ENCODE peak calls at places on chromosome 20, in nine cellular contexts. One of them, this sample, is unnamed. For H3K4me1, the result is how much of the 10 kb centered on the place peaks cover.

GRCh38 chr20:59789641-59790040 is 143.8 kb downstream of the SYCP2 start:
- DNase-seq in heart left ventricle: no peak
- DNase-seq in DND-41: no peak
- DNase-seq in HCT116: no peak
- DNase-seq in endodermal cell: no peak
- DNase-seq in transverse colon: no peak
- DNase-seq in neuronal stem cell: no peak
- DNase-seq in neural progenitor cell: no peak
- DNase-seq in esophagus squamous epithelium: no peak
- DNase-seq in this sample: no peak

GRCh38 chr20:59771506-59772372 is 161.7 kb downstream of the SYCP2 start:
- DNase-seq in heart left ventricle: peak
- DNase-seq in DND-41: no peak
- DNase-seq in HCT116: no peak
- DNase-seq in endodermal cell: peak
- DNase-seq in transverse colon: no peak
- DNase-seq in neuronal stem cell: no peak
- DNase-seq in neural progenitor cell: no peak
- DNase-seq in esophagus squamous epithelium: no peak
- DNase-seq in this sample: no peak

GRCh38 chr20:10644458-10645204 is 29.2 kb downstream of the JAG1 start:
- DNase-seq in heart left ventricle: no peak
- DNase-seq in DND-41: no peak
- DNase-seq in HCT116: no peak
- DNase-seq in endodermal cell: no peak
- DNase-seq in transverse colon: no peak
- DNase-seq in neuronal stem cell: no peak
- DNase-seq in neural progenitor cell: no peak
- DNase-seq in esophagus squamous epithelium: no peak
- DNase-seq in this sample: no peak

GRCh38 chr20:19977373-19977770 is 39.8 kb upstream of the NAA20 start:
- DNase-seq in heart left ventricle: no peak
- DNase-seq in DND-41: no peak
- DNase-seq in HCT116: no peak
- DNase-seq in endodermal cell: no peak
- DNase-seq in transverse colon: no peak
- DNase-seq in neuronal stem cell: no peak
- DNase-seq in neural progenitor cell: no peak
- DNase-seq in esophagus squamous epithelium: no peak
- DNase-seq in this sample: no peak

GRCh38 chr20:1813674-1814635 is 81.3 kb upstream of the SIRPA start:
- DNase-seq in heart left ventricle: no peak
- DNase-seq in DND-41: no peak
- DNase-seq in HCT116: no peak
- DNase-seq in endodermal cell: peak
- DNase-seq in transverse colon: no peak
- DNase-seq in neuronal stem cell: no peak
- DNase-seq in neural progenitor cell: no peak
- DNase-seq in esophagus squamous epithelium: no peak
- DNase-seq in this sample: no peak

GRCh38 chr20:56440346-56441007 is 27.9 kb upstream of the RTF2 start:
- DNase-seq in heart left ventricle: no peak
- DNase-seq in DND-41: peak
- DNase-seq in HCT116: no peak
- DNase-seq in endodermal cell: no peak
- DNase-seq in transverse colon: peak
- DNase-seq in neuronal stem cell: no peak
- DNase-seq in neural progenitor cell: no peak
- DNase-seq in esophagus squamous epithelium: no peak
- DNase-seq in this sample: no peak

GRCh38 chr20:5890773-5891441 is 59.4 kb downstream of the TRMT6 start:
- DNase-seq in heart left ventricle: no peak
- DNase-seq in DND-41: no peak
- DNase-seq in HCT116: no peak
- DNase-seq in endodermal cell: no peak
- DNase-seq in transverse colon: no peak
- DNase-seq in neuronal stem cell: no peak
- DNase-seq in neural progenitor cell: no peak
- DNase-seq in esophagus squamous epithelium: no peak
- DNase-seq in this sample: no peak

GRCh38 chr20:12847862-12848261 is 160.9 kb upstream of the SPTLC3 start:
- DNase-seq in heart left ventricle: no peak
- DNase-seq in DND-41: no peak
- DNase-seq in HCT116: no peak
- DNase-seq in endodermal cell: no peak
- DNase-seq in transverse colon: no peak
- DNase-seq in neuronal stem cell: no peak
- DNase-seq in neural progenitor cell: peak
- DNase-seq in esophagus squamous epithelium: no peak
- DNase-seq in this sample: no peak

GRCh38 chr20:16284385-16285100 is 288.7 kb downstream of the KIF16B start:
- DNase-seq in heart left ventricle: no peak
- DNase-seq in DND-41: no peak
- DNase-seq in HCT116: no peak
- DNase-seq in endodermal cell: no peak
- DNase-seq in transverse colon: no peak
- DNase-seq in neuronal stem cell: no peak
- DNase-seq in neural progenitor cell: peak
- DNase-seq in esophagus squamous epithelium: no peak
- DNase-seq in this sample: no peak

GRCh38 chr20:57092112-57092899 is 174.1 kb downstream of the BMP7 start:
- DNase-seq in heart left ventricle: peak
- DNase-seq in DND-41: peak
- DNase-seq in HCT116: peak
- DNase-seq in endodermal cell: peak
- DNase-seq in transverse colon: peak
- DNase-seq in neuronal stem cell: peak
- DNase-seq in neural progenitor cell: peak
- DNase-seq in esophagus squamous epithelium: no peak
- DNase-seq in this sample: no peak

GRCh38 chr20:53567379-53567778 is 26.3 kb downstream of the ZNF217 start:
- DNase-seq in heart left ventricle: no peak
- DNase-seq in DND-41: no peak
- DNase-seq in HCT116: no peak
- DNase-seq in endodermal cell: no peak
- DNase-seq in transverse colon: no peak
- DNase-seq in neuronal stem cell: no peak
- DNase-seq in neural progenitor cell: no peak
- DNase-seq in esophagus squamous epithelium: no peak
- DNase-seq in this sample: no peak

GRCh38 chr20:20024942-20025341 is 7.8 kb downstream of the NAA20 start:
- DNase-seq in heart left ventricle: no peak
- DNase-seq in DND-41: no peak
- DNase-seq in HCT116: no peak
- DNase-seq in endodermal cell: no peak
- DNase-seq in transverse colon: no peak
- DNase-seq in neuronal stem cell: no peak
- DNase-seq in neural progenitor cell: no peak
- DNase-seq in esophagus squamous epithelium: no peak
- DNase-seq in this sample: no peak

GRCh38 chr20:59308493-59309201 is 8.2 kb downstream of the EDN3 start:
- DNase-seq in heart left ventricle: no peak
- DNase-seq in DND-41: no peak
- DNase-seq in HCT116: no peak
- DNase-seq in endodermal cell: peak
- DNase-seq in transverse colon: peak
- DNase-seq in neuronal stem cell: no peak
- DNase-seq in neural progenitor cell: no peak
- DNase-seq in esophagus squamous epithelium: no peak
- DNase-seq in this sample: no peak

GRCh38 chr20:13373400-13373799 is 152.3 kb downstream of the ISM1 start:
- DNase-seq in heart left ventricle: no peak
- DNase-seq in DND-41: no peak
- DNase-seq in HCT116: no peak
- DNase-seq in endodermal cell: no peak
- DNase-seq in transverse colon: no peak
- DNase-seq in neuronal stem cell: no peak
- DNase-seq in neural progenitor cell: no peak
- DNase-seq in esophagus squamous epithelium: no peak
- DNase-seq in this sample: no peak

GRCh38 chr20:61572312-61572711 is 320.3 kb downstream of the CDH4 start:
- DNase-seq in heart left ventricle: no peak
- DNase-seq in DND-41: no peak
- DNase-seq in HCT116: no peak
- DNase-seq in endodermal cell: no peak
- DNase-seq in transverse colon: no peak
- DNase-seq in neuronal stem cell: no peak
- DNase-seq in neural progenitor cell: no peak
- DNase-seq in esophagus squamous epithelium: no peak
- DNase-seq in this sample: no peak

GRCh38 chr20:6402026-6402425 is 279.2 kb upstream of the FERMT1 start:
- DNase-seq in heart left ventricle: no peak
- DNase-seq in DND-41: no peak
- DNase-seq in HCT116: no peak
- DNase-seq in endodermal cell: no peak
- DNase-seq in transverse colon: no peak
- DNase-seq in neuronal stem cell: no peak
- DNase-seq in neural progenitor cell: no peak
- DNase-seq in esophagus squamous epithelium: no peak
- DNase-seq in this sample: no peak

GRCh38 chr20:62096421-62097380 is 25.6 kb upstream of the LSM14B start:
- DNase-seq in heart left ventricle: no peak
- DNase-seq in DND-41: no peak
- DNase-seq in HCT116: no peak
- DNase-seq in endodermal cell: no peak
- DNase-seq in transverse colon: no peak
- DNase-seq in neuronal stem cell: no peak
- DNase-seq in neural progenitor cell: no peak
- DNase-seq in esophagus squamous epithelium: no peak
- DNase-seq in this sample: no peak

GRCh38 chr20:39825524-39825923 is 863.4 kb downstream of the DHX35 start:
- DNase-seq in heart left ventricle: no peak
- DNase-seq in DND-41: no peak
- DNase-seq in HCT116: no peak
- DNase-seq in endodermal cell: no peak
- DNase-seq in transverse colon: no peak
- DNase-seq in neuronal stem cell: no peak
- DNase-seq in neural progenitor cell: no peak
- DNase-seq in esophagus squamous epithelium: no peak
- DNase-seq in this sample: no peak

GRCh38 chr20:20820780-20821495 is 108.5 kb upstream of the RALGAPA2 start:
- DNase-seq in heart left ventricle: no peak
- DNase-seq in DND-41: no peak
- DNase-seq in HCT116: no peak
- DNase-seq in endodermal cell: peak
- DNase-seq in transverse colon: no peak
- DNase-seq in neuronal stem cell: no peak
- DNase-seq in neural progenitor cell: peak
- DNase-seq in esophagus squamous epithelium: no peak
- DNase-seq in this sample: no peak

GRCh38 chr20:38369387-38369786 is 23.1 kb downstream of the LBP start:
- DNase-seq in heart left ventricle: no peak
- DNase-seq in DND-41: no peak
- DNase-seq in HCT116: peak
- DNase-seq in endodermal cell: peak
- DNase-seq in transverse colon: no peak
- DNase-seq in neuronal stem cell: no peak
- DNase-seq in neural progenitor cell: peak
- DNase-seq in esophagus squamous epithelium: no peak
- DNase-seq in this sample: no peak
- H3K4me3 ChIP-seq in heart left ventricle: no peak
- H3K4me3 ChIP-seq in DND-41: no peak
- H3K4me3 ChIP-seq in HCT116: no peak
- H3K4me3 ChIP-seq in endodermal cell: peak
- H3K4me3 ChIP-seq in transverse colon: no peak
- H3K4me3 ChIP-seq in neuronal stem cell: peak
- H3K4me3 ChIP-seq in neural progenitor cell: no peak
- H3K4me3 ChIP-seq in esophagus squamous epithelium: no peak
- H3K4me3 ChIP-seq in this sample: no peak

GRCh38 chr20:50513169-50514034 is 3.2 kb downstream of the PTPN1 start:
- DNase-seq in heart left ventricle: no peak
- DNase-seq in DND-41: no peak
- DNase-seq in HCT116: no peak
- DNase-seq in endodermal cell: no peak
- DNase-seq in transverse colon: no peak
- DNase-seq in neuronal stem cell: no peak
- DNase-seq in neural progenitor cell: no peak
- DNase-seq in esophagus squamous epithelium: no peak
- DNase-seq in this sample: no peak
- H3K4me1 ChIP-seq in heart left ventricle: under half
- H3K4me1 ChIP-seq in DND-41: half or more
- H3K4me1 ChIP-seq in HCT116: under half
- H3K4me1 ChIP-seq in endodermal cell: under half
- H3K4me1 ChIP-seq in transverse colon: half or more
- H3K4me1 ChIP-seq in neuronal stem cell: under half
- H3K4me1 ChIP-seq in neural progenitor cell: under half
- H3K4me1 ChIP-seq in esophagus squamous epithelium: half or more
- H3K4me1 ChIP-seq in this sample: under half

DNA sequence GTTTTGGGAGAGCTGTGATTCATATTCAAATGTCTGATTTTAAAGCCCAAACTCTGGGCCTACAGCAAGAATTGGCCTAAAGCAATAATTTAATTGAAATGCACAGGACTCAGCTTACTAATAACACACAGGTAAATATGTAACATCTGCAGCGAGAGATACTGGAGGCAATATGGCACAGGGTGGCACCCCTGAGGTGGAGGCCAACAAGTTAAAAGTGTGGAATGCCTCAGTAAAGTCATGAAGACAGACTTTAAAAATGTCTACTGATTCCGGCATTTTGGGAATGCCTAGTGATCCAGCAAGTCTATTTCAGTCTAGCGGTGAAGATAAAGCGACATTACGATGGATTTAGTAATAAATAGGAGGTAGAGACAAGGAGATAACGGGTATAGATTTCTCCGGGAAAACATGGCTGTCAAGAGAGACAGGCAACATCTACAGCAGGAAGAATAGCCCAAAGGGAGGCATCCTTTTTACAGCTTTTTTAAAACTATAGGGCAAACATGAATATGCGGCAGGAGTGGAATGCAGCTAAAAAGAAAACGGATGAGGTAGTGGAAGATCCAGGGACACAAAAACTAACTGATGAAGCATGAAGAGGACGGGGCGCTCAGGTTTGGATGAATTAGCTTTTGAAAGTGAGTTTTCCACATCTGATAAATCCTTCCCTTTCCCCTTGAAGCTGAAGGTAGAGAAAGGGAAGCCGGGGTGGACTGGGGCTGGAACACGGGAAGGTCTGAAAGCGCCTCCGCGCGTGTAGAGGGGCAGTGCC is 1.2 kb downstream of the NANP start:
- DNase-seq in heart left ventricle: no peak
- DNase-seq in DND-41: no peak
- DNase-seq in HCT116: no peak
- DNase-seq in endodermal cell: no peak
- DNase-seq in transverse colon: no peak
- DNase-seq in neuronal stem cell: no peak
- DNase-seq in neural progenitor cell: no peak
- DNase-seq in esophagus squamous epithelium: no peak
- DNase-seq in this sample: no peak
- H3K4me3 ChIP-seq in heart left ventricle: peak
- H3K4me3 ChIP-seq in DND-41: peak
- H3K4me3 ChIP-seq in HCT116: peak
- H3K4me3 ChIP-seq in endodermal cell: peak
- H3K4me3 ChIP-seq in transverse colon: peak
- H3K4me3 ChIP-seq in neuronal stem cell: peak
- H3K4me3 ChIP-seq in neural progenitor cell: peak
- H3K4me3 ChIP-seq in esophagus squamous epithelium: peak
- H3K4me3 ChIP-seq in this sample: peak

DNA sequence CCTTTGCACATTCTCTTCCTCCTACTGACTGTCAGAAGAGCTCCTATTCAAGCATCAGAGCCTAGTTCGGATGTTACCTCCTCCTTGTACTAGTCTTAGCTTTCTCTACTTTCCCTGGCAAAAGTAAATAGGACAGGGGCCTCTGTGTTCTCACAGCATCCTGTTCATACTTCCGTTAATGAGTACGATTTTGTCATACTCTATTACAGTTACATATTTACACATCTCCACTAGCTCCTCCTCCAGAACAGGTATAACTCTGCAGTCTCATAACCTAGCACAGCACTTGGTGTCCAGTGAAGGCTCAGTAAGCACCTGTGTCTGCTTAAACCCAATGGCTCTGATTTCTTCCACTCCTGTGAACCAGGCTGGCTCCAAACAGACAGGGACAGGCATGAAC is 7.0 kb downstream of the ELMO2 start:
- DNase-seq in heart left ventricle: no peak
- DNase-seq in DND-41: no peak
- DNase-seq in HCT116: no peak
- DNase-seq in endodermal cell: peak
- DNase-seq in transverse colon: no peak
- DNase-seq in neuronal stem cell: no peak
- DNase-seq in neural progenitor cell: no peak
- DNase-seq in esophagus squamous epithelium: no peak
- DNase-seq in this sample: no peak
- H3K4me1 ChIP-seq in heart left ventricle: under half
- H3K4me1 ChIP-seq in DND-41: under half
- H3K4me1 ChIP-seq in HCT116: under half
- H3K4me1 ChIP-seq in endodermal cell: under half
- H3K4me1 ChIP-seq in transverse colon: under half
- H3K4me1 ChIP-seq in neuronal stem cell: under half
- H3K4me1 ChIP-seq in neural progenitor cell: under half
- H3K4me1 ChIP-seq in esophagus squamous epithelium: half or more
- H3K4me1 ChIP-seq in this sample: under half

This sample was measured in breast epithelium.